ENCODE peak calls at places on chromosomes 12 and 14, in eight cellular contexts. H, E, K, G, I, N, L and Z are unnamed samples.

GRCh38 chr14:24337144-24337823 is 2.4 kb upstream of the ADCY4 start:
- DNase-seq in H (peak; percentile 38), E (no peak), K (no peak), G (no peak), I (no peak), N (no peak), L (no peak), Z (no peak)

GRCh38 chr12:109761631-109761950 is 48.0 kb downstream of the FAM222A start:
- DNase-seq in H (peak; percentile 26), E (no peak), K (no peak), G (no peak), I (no peak), N (no peak), L (no peak), Z (no peak)

GRCh38 chr14:53195949-53196348 is 42.8 kb upstream of the DDHD1 start:
- DNase-seq in H (no peak), E (no peak), K (no peak), G (no peak), I (no peak), N (no peak), L (no peak), Z (no peak)

GRCh38 chr14:95300002-95300696 is 19.6 kb downstream of the CLMN start:
- DNase-seq in H (no peak), E (no peak), K (no peak), G (no peak), I (no peak), N (no peak), L (no peak), Z (no peak)

GRCh38 chr14:70525691-70526090 is 9.1 kb downstream of the ADAM20 start:
- DNase-seq in H (no peak), E (no peak), K (no peak), G (no peak), I (no peak), N (no peak), L (no peak), Z (no peak)

GRCh38 chr12:110739894-110740293 is 2.8 kb downstream of the PPP1CC start:
- DNase-seq in H (no peak), E (no peak), K (no peak), G (no peak), I (peak; percentile 35), N (no peak), L (no peak), Z (no peak)

GRCh38 chr12:14211829-14212455 is 153.5 kb upstream of the ATF7IP start:
- DNase-seq in H (no peak), E (peak; percentile 64), K (no peak), G (no peak), I (no peak), N (no peak), L (no peak), Z (no peak)

GRCh38 chr12:42421844-42422779 is 96.1 kb downstream of the PPHLN1 start:
- DNase-seq in H (no peak), E (no peak), K (peak; percentile 16), G (no peak), I (peak; percentile 90), N (peak; percentile 85), L (peak; percentile 23), Z (no peak)

GRCh38 chr12:52787324-52787996 is 8.5 kb downstream of the KRT3 start:
- DNase-seq in H (no peak), E (no peak), K (no peak), G (no peak), I (no peak), N (no peak), L (no peak), Z (no peak)

GRCh38 chr14:105026033-105026785 is 5.3 kb upstream of the CDCA4 start:
- DNase-seq in H (no peak), E (no peak), K (no peak), G (no peak), I (peak; percentile 70), N (no peak), L (no peak), Z (no peak)

GRCh38 chr14:63318835-63319234 is at the start of gene GPHB5:
- DNase-seq in H (no peak), E (no peak), K (no peak), G (no peak), I (no peak), N (no peak), L (no peak), Z (no peak)
- TF ChIP-seq CTCF in H (no peak), E (no peak), K (no peak), G (no peak), I (no peak), N (no peak), L (no peak), Z (no peak)

GRCh38 chr12:46266869-46267617 is 1.8 kb downstream of the SLC38A1 start:
- DNase-seq in H (peak; percentile 78), E (peak; percentile 82), K (no peak), G (peak; percentile 72), I (peak; percentile 64), N (peak; percentile 67), L (no peak), Z (peak; percentile 66)

GRCh38 chr12:46268349-46268616 is 560 bp downstream of the SLC38A1 start:
- DNase-seq in H (no peak), E (no peak), K (no peak), G (no peak), I (peak; percentile 19), N (peak; percentile 38), L (no peak), Z (no peak)

GRCh38 chr12:46269429-46270241 is 792 bp upstream of the SLC38A1 start:
- DNase-seq in H (no peak), E (peak; percentile 56), K (no peak), G (no peak), I (no peak), N (no peak), L (no peak), Z (no peak)

GRCh38 chr12:46267618-46268348 is 1.1 kb downstream of the SLC38A1 start:
- DNase-seq in H (no peak), E (peak; percentile 49), K (no peak), G (peak; percentile 80), I (peak; percentile 24), N (peak; percentile 40), L (no peak), Z (no peak)

GRCh38 chr12:46268617-46269428 is at the start of gene SLC38A1:
- DNase-seq in H (peak; percentile 94), E (peak; percentile 92), K (no peak), G (peak; percentile 93), I (peak; percentile 74), N (peak; percentile 79), L (peak; percentile 27), Z (peak; percentile 78)
- TF ChIP-seq CTCF in H (no peak), E (no peak), K (no peak), G (no peak), I (no peak), N (no peak), L (no peak), Z (no peak)

DNA sequence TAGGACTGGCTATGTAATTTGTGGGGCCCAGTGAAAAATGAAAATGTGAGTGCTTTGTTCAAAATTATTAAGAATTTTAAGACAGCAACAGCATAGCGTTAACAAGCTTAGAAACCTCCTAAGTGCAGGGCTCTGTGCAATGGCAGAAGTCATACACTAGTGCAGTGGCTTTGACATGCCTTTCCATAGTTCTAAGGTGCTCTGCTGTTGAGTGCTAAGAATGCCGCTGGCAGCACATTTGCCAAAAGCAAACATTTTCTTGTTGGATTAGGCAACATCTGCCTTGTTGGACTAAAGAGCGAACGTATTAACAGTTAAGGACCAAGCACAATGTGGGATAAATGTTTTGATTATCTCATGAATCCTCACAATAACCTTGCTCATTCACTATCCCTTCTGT is 244.9 kb upstream of the PDE3A start:
- DNase-seq in H (no peak), E (no peak), K (no peak), G (no peak), I (no peak), N (no peak), L (no peak), Z (no peak)
- TF ChIP-seq CTCF in H (no peak), E (no peak), K (no peak), G (no peak), I (no peak), N (no peak), L (no peak), Z (no peak)

GRCh38 chr12:129848921-129849320 is 54.9 kb downstream of the TMEM132D start:
- DNase-seq in H (no peak), E (no peak), K (no peak), G (no peak), I (no peak), N (no peak), L (no peak), Z (no peak)
- TF ChIP-seq CTCF in H (no peak), E (no peak), K (no peak), G (no peak), I (no peak), N (no peak), L (no peak), Z (no peak)

GRCh38 chr12:71731439-71732356 is 23.0 kb upstream of the RAB21 start:
- DNase-seq in H (no peak), E (peak; percentile 33), K (no peak), G (no peak), I (peak; percentile 80), N (peak; percentile 57), L (no peak), Z (no peak)
- TF ChIP-seq CTCF in H (no peak), E (peak; percentile 21), K (no peak), G (no peak), I (no peak), N (no peak), L (no peak), Z (no peak)